ENCODE peak calls at places on chromosome 14, in ten cellular contexts. F, Y, R, B, Z, D, C, T, H and K are unnamed samples.

GRCh38 chr14:89377544-89377943 is 39.5 kb downstream of the FOXN3 start:
- DNase-seq in C (no peak), B (no peak), H (no peak), T (no peak), D (no peak), R (no peak), F (no peak), Y (no peak), Z (no peak), K (no peak)

GRCh38 chr14:98594156-98594555 is 677.8 kb downstream of the BCL11B start:
- DNase-seq in D (no peak), F (no peak), C (no peak), H (no peak), Y (no peak), Z (no peak), R (no peak), T (no peak), B (no peak), K (no peak)

GRCh38 chr14:96053600-96054381 is 14.6 kb downstream of the C14orf132 start:
- DNase-seq in F (peak), Y (peak), B (no peak), T (peak), H (no peak), R (peak), C (no peak), D (peak), Z (no peak), K (no peak)

GRCh38 chr14:70713096-70713875 is 71.6 kb downstream of the TTC9 start:
- DNase-seq in Y (no peak), B (no peak), C (no peak), D (no peak), R (no peak), Z (no peak), T (no peak), H (peak), F (no peak), K (no peak)

GRCh38 chr14:22837750-22838538 is 1.6 kb downstream of the MMP14 start:
- DNase-seq in R (no peak), C (peak), Y (no peak), Z (no peak), B (peak), T (peak), D (no peak), F (peak), H (peak), K (no peak)

GRCh38 chr14:90645842-90646443 is 170.3 kb downstream of the TTC7B start:
- DNase-seq in H (peak), F (no peak), Y (peak), D (peak), R (no peak), Z (peak), B (no peak), C (no peak), T (peak), K (no peak)

GRCh38 chr14:78959674-78960264 is 789.6 kb downstream of the NRXN3 start:
- DNase-seq in D (peak), B (peak), F (peak), T (peak), Y (peak), H (peak), Z (peak), C (peak), R (peak), K (peak)

GRCh38 chr14:23910081-23910875 is 43.3 kb upstream of the DHRS4 start:
- DNase-seq in D (peak), Y (peak), R (peak), F (no peak), H (peak), C (no peak), B (peak), T (peak), Z (no peak), K (no peak)

GRCh38 chr14:64253672-64254071 is 40.5 kb downstream of the ESR2 start:
- DNase-seq in B (no peak), Y (peak), R (no peak), F (no peak), Z (no peak), H (no peak), T (no peak), C (no peak), D (no peak), K (no peak)

GRCh38 chr14:35248476-35248788 is 43.8 kb upstream of the PSMA6 start:
- DNase-seq in H (no peak), C (no peak), R (no peak), B (no peak), Z (no peak), F (no peak), Y (no peak), T (no peak), D (no peak), K (no peak)

GRCh38 chr14:90341784-90342183 is 10.0 kb upstream of the NRDE2 start:
- DNase-seq in B (no peak), C (no peak), H (no peak), R (peak), Y (no peak), Z (no peak), D (no peak), T (no peak), F (no peak), K (no peak)

GRCh38 chr14:69666698-69667211 is 55.4 kb downstream of the SUSD6 start:
- DNase-seq in T (no peak), C (no peak), F (no peak), R (no peak), Y (no peak), H (no peak), D (no peak), B (no peak), Z (no peak), K (no peak)

GRCh38 chr14:104149617-104150141 is 11.3 kb downstream of the KIF26A start:
- DNase-seq in R (peak), B (no peak), T (peak), C (no peak), D (peak), Z (no peak), H (peak), Y (no peak), F (peak), K (no peak)

GRCh38 chr14:68862954-68863594 is 70.2 kb upstream of the ZFP36L1 start:
- DNase-seq in T (peak), Z (peak), Y (peak), F (peak), B (peak), R (peak), H (peak), C (peak), D (peak), K (peak)

GRCh38 chr14:34181308-34181707 is 230.4 kb upstream of the EGLN3 start:
- DNase-seq in H (no peak), Y (no peak), Z (no peak), D (no peak), B (no peak), T (no peak), C (no peak), F (no peak), R (no peak), K (no peak)

GRCh38 chr14:29242755-29243340 is 476.3 kb downstream of the FOXG1 start:
- DNase-seq in F (no peak), C (no peak), D (no peak), T (no peak), Z (no peak), B (no peak), Y (no peak), H (no peak), R (no peak), K (no peak)

GRCh38 chr14:64584185-64584584 is 34.4 kb downstream of the PPP1R36 start:
- DNase-seq in H (no peak), Z (no peak), F (no peak), C (no peak), B (no peak), R (no peak), Y (no peak), D (no peak), T (no peak), K (no peak)

GRCh38 chr14:64764641-64765520 is 60.7 kb downstream of the PLEKHG3 start:
- DNase-seq in H (peak), R (peak), F (peak), D (peak), Y (peak), Z (peak), T (peak), B (peak), C (peak), K (peak)

GRCh38 chr14:73467377-73467776 is 9.0 kb upstream of the NUMB start:
- DNase-seq in R (no peak), Z (no peak), F (peak), B (no peak), D (no peak), Y (peak), T (no peak), H (no peak), C (no peak), K (peak)

GRCh38 chr14:53888535-53889386 is 67.9 kb downstream of the BMP4 start:
- DNase-seq in T (no peak), F (no peak), R (no peak), Z (no peak), D (no peak), Y (no peak), B (no peak), H (no peak), C (no peak), K (no peak)

GRCh38 chr14:53896773-53897172 is 59.9 kb downstream of the BMP4 start:
- DNase-seq in C (no peak), B (no peak), F (no peak), H (no peak), Y (no peak), T (no peak), Z (no peak), R (no peak), D (no peak), K (no peak)

GRCh38 chr14:53890611-53891091 is 66.0 kb downstream of the BMP4 start:
- DNase-seq in D (no peak), B (no peak), T (no peak), F (peak), C (no peak), H (peak), R (no peak), Y (peak), Z (no peak), K (no peak)

GRCh38 chr14:53894456-53894855 is 62.2 kb downstream of the BMP4 start:
- DNase-seq in F (no peak), T (no peak), D (no peak), R (no peak), H (no peak), B (no peak), Y (peak), C (no peak), Z (no peak), K (no peak)

DNA sequence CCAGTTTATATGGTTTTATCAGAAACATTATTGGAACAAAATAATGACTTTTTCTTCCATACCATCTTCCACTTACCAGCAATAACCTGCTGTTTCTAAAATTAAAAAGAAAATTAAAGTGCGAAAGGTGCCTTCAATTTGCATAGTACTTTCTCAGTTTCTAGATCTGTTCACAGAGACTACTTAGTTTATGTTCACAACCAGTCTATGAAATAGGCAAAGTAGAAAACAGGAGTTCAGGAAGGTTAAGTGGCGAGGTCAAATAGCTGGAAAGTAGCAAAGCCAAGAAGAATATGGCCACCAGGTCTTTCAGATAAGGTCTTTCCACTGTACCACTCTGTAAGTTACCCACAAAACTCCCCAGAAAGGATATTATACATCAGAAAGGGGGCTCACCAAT is 63.3 kb downstream of the BMP4 start:
- DNase-seq in B (no peak), Y (no peak), R (no peak), F (no peak), H (no peak), T (no peak), Z (no peak), C (no peak), D (no peak), K (no peak)
- H3K4me3 ChIP-seq in B (no peak), Y (no peak), R (no peak), F (no peak), H (no peak), T (no peak), Z (no peak), C (no peak), D (no peak), K (no peak)

DNA sequence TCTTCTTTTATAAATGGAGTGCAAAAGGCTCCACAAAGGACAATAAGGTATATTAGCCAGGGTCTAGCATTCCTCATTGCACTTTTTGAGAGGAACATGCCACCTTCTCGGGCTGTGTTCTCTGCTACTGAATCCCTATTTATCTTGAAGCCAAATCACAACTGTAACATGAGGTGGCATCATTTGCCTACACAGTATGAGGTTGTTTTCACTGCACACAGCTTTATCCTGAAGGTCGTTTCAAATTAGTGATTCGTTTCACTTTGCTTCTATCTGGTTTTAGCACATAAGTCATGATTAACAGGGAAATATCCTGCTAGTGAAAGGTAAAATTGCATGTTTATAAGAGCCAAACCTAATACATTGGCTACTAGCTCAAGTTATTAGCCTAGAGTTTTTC is 153.8 kb downstream of the SLC35F4 start:
- DNase-seq in H (no peak), Z (no peak), T (no peak), C (no peak), R (no peak), Y (no peak), B (no peak), F (no peak), D (no peak), K (no peak)
- TF ChIP-seq CTCF in H (no peak), Z (no peak), T (no peak), C (no peak), R (peak), Y (no peak), B (no peak), F (no peak), D (no peak), K (no peak)

GRCh38 chr14:91793704-91794103 is 61.8 kb upstream of the CATSPERB start:
- DNase-seq in C (no peak), H (no peak), R (no peak), Y (no peak), Z (no peak), D (no peak), B (no peak), T (no peak), F (no peak), K (no peak)

GRCh38 chr14:91801358-91801757 is 66.0 kb downstream of the TC2N start:
- DNase-seq in Z (no peak), R (no peak), T (no peak), B (no peak), C (no peak), H (no peak), D (no peak), Y (no peak), F (no peak), K (no peak)

DNA sequence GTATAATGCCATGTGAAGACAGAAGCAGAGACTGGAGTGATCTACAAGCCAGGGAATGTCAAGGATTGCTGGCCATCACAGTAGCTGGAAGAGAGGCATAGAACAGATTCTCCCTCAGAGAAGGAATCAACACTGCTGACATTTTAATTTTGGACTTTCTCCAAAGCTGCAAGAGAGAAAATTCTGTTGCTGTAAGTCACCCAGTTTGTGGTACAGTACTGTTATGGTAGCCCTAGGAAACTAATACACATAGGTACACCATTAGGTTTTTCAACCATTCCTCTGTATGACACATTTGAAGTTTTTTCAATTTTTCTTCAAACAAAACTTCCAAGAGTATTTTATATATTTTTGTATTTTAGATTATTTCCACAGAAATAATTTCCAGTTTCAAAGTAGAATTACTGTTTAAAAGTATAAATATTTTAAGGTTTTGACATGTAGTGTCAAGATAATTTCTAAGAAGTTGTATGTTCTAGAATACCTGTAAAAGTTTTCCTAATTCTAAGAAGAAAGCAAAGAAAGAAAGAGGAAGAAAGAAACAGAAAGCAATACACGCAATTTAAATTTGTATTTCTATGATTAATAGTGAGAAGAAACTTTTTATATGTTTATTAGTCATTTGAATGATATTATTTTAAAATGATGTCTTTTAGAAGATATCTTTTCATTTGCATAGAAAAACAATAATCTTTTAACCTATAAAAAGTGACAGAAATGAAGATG is 64.9 kb upstream of the CATSPERB start:
- DNase-seq in Z (no peak), H (no peak), B (no peak), Y (no peak), F (no peak), R (no peak), C (no peak), D (no peak), T (no peak), K (no peak)
- H3K4me3 ChIP-seq in Z (no peak), H (no peak), B (no peak), Y (no peak), F (no peak), R (no peak), C (no peak), D (no peak), T (no peak), K (no peak)

GRCh38 chr14:67674480-67675218 is at the start of gene VTI1B:
- DNase-seq in H (peak), B (peak), C (peak), Z (peak), F (peak), R (peak), D (peak), T (peak), Y (peak), K (peak)
- TF ChIP-seq CTCF in H (no peak), B (no peak), C (peak), Z (no peak), F (no peak), R (peak), D (peak), T (no peak), Y (peak), K (no peak)

GRCh38 chr14:51883232-51883631 is 22.8 kb downstream of the GNG2 start:
- DNase-seq in D (no peak), F (no peak), Y (no peak), H (no peak), Z (no peak), R (no peak), T (no peak), C (no peak), B (no peak), K (no peak)
- H3K4me3 ChIP-seq in D (no peak), F (no peak), Y (no peak), H (no peak), Z (no peak), R (no peak), T (no peak), C (no peak), B (no peak), K (no peak)

DNA sequence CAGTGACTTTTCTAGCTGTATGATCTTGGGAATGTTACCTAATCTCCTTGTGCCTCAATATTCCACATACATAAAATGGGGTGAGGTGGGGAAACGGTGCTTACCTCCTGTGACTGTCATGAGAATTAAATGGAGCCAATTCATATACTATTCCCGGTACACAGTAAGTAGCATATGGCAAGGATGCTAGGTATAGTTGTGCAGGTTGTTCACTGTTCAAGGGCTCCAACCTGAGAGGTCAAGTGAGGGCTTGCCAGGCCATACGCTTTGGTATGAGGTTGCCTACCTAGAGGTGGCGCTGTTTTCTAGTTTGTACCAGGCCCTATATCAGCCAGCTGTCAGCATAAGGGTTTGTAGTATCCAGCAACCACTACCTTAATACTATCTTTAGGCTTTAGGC is 3.6 kb upstream of the BATF start:
- DNase-seq in B (no peak), Z (no peak), C (no peak), H (peak), D (peak), F (no peak), T (peak), Y (no peak), R (peak), K (no peak)
- TF ChIP-seq CTCF in B (no peak), Z (no peak), C (peak), H (peak), D (peak), F (peak), T (peak), Y (peak), R (peak), K (peak)

DNA sequence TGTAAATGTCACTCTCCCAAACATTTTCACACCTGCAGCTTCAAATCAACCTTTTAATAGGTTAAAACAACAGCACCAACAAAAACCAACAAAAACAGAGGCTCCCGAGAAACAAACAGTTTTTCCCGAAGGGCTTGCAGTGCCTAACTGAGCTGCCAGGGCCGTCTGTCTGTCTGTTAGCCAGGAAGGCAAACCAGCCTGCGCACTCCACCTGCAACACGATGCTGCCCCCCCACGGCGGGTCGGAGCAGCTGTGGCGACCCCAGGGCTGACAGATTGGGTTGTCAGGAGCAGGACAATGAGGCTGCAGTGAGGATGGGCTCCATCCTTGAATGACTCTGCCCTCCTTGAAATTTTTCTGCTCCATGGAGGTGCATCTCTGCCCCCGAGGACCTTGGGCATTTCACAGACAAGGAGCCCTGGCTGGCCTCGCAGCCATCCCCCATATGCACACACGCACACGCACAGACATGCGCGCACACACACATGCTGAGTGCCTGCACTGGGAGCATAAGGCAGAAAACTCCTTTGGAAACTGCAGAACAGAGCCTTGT is 2.6 kb downstream of the RTL1 start:
- DNase-seq in F (no peak), B (no peak), D (peak), Z (no peak), H (peak), R (peak), Y (no peak), T (peak), C (no peak), K (no peak)
- H3K4me3 ChIP-seq in F (no peak), B (no peak), D (no peak), Z (no peak), H (peak), R (no peak), Y (no peak), T (peak), C (no peak), K (no peak)